ENCODE peak calls at places on chromosomes 6 and 20, in five cellular contexts. One of them, this sample, is unnamed.

GRCh38 chr6:6600865-6601264 is 12.3 kb downstream of the LY86 start:
- DNase-seq in spleen: no peak
- DNase-seq in K562: no peak
- DNase-seq in HepG2: peak
- DNase-seq in esophagus muscularis mucosa: no peak
- DNase-seq in this sample: no peak

GRCh38 chr6:126812651-126813050 is 305.8 kb upstream of the RSPO3 start:
- DNase-seq in HepG2: no peak
- DNase-seq in spleen: no peak
- DNase-seq in K562: no peak
- DNase-seq in esophagus muscularis mucosa: no peak
- DNase-seq in this sample: no peak

GRCh38 chr6:136249336-136249735 is 775 bp downstream of the MTFR2 start:
- DNase-seq in spleen: no peak
- DNase-seq in K562: no peak
- DNase-seq in HepG2: no peak
- DNase-seq in esophagus muscularis mucosa: no peak
- DNase-seq in this sample: no peak

GRCh38 chr20:23200914-23201313 is 114.8 kb upstream of the CD93 start:
- DNase-seq in spleen: no peak
- DNase-seq in esophagus muscularis mucosa: no peak
- DNase-seq in HepG2: peak
- DNase-seq in K562: peak
- DNase-seq in this sample: no peak

GRCh38 chr6:73969982-73970960 is 274.3 kb downstream of the CD109 start:
- DNase-seq in spleen: no peak
- DNase-seq in HepG2: peak
- DNase-seq in K562: peak
- DNase-seq in esophagus muscularis mucosa: no peak
- DNase-seq in this sample: no peak

GRCh38 chr6:20846602-20847028 is 312.4 kb downstream of the CDKAL1 start:
- DNase-seq in K562: peak
- DNase-seq in esophagus muscularis mucosa: no peak
- DNase-seq in spleen: no peak
- DNase-seq in HepG2: no peak
- DNase-seq in this sample: no peak

GRCh38 chr6:131372535-131372934 is 200.5 kb upstream of the ARG1 start:
- DNase-seq in HepG2: no peak
- DNase-seq in esophagus muscularis mucosa: peak
- DNase-seq in K562: no peak
- DNase-seq in spleen: no peak
- DNase-seq in this sample: no peak

GRCh38 chr20:57682184-57683038 is 27.4 kb downstream of the PMEPA1 start:
- DNase-seq in HepG2: no peak
- DNase-seq in K562: no peak
- DNase-seq in esophagus muscularis mucosa: no peak
- DNase-seq in spleen: no peak
- DNase-seq in this sample: no peak

GRCh38 chr6:49551126-49551865 is 828 bp downstream of the C6orf141 start:
- DNase-seq in HepG2: no peak
- DNase-seq in esophagus muscularis mucosa: no peak
- DNase-seq in K562: no peak
- DNase-seq in spleen: no peak
- DNase-seq in this sample: peak

GRCh38 chr6:49550413-49551125 is at the start of gene C6orf141:
- DNase-seq in HepG2: no peak
- DNase-seq in esophagus muscularis mucosa: no peak
- DNase-seq in K562: no peak
- DNase-seq in spleen: no peak
- DNase-seq in this sample: peak

GRCh38 chr6:49552596-49552995 is 2.1 kb downstream of the C6orf141 start:
- DNase-seq in spleen: no peak
- DNase-seq in esophagus muscularis mucosa: no peak
- DNase-seq in K562: no peak
- DNase-seq in HepG2: no peak
- DNase-seq in this sample: no peak

GRCh38 chr6:49553353-49553752 is 2.9 kb downstream of the C6orf141 start:
- DNase-seq in spleen: no peak
- DNase-seq in esophagus muscularis mucosa: no peak
- DNase-seq in K562: no peak
- DNase-seq in HepG2: no peak
- DNase-seq in this sample: no peak

DNA sequence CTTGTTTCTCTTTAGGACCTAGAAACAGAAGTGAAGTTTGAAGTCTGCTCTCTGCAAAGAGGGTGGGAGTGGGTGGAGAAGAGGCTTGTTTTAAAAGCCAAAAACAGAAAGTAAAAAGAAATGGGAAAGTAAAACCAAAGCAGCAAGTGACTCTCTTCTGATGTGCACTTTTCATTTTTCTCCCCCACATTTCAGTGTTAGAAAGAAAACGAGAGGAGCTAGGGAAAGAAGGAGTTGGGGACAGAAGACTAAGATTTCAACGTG is 1.3 kb downstream of the C6orf141 start:
- DNase-seq in HepG2: no peak
- DNase-seq in K562: no peak
- DNase-seq in spleen: no peak
- DNase-seq in esophagus muscularis mucosa: no peak
- DNase-seq in this sample: no peak
- H3K4me3 ChIP-seq in HepG2: no peak
- H3K4me3 ChIP-seq in K562: no peak
- H3K4me3 ChIP-seq in spleen: no peak
- H3K4me3 ChIP-seq in esophagus muscularis mucosa: peak
- H3K4me3 ChIP-seq in this sample: no peak

GRCh38 chr6:101393291-101394251 is at the start of gene GRIK2:
- DNase-seq in K562: peak
- DNase-seq in esophagus muscularis mucosa: no peak
- DNase-seq in spleen: no peak
- DNase-seq in HepG2: no peak
- DNase-seq in this sample: peak
- TF ChIP-seq CTCF in K562: peak
- TF ChIP-seq CTCF in esophagus muscularis mucosa: peak
- TF ChIP-seq CTCF in spleen: no peak
- TF ChIP-seq CTCF in HepG2: peak
- TF ChIP-seq CTCF in this sample: peak

DNA sequence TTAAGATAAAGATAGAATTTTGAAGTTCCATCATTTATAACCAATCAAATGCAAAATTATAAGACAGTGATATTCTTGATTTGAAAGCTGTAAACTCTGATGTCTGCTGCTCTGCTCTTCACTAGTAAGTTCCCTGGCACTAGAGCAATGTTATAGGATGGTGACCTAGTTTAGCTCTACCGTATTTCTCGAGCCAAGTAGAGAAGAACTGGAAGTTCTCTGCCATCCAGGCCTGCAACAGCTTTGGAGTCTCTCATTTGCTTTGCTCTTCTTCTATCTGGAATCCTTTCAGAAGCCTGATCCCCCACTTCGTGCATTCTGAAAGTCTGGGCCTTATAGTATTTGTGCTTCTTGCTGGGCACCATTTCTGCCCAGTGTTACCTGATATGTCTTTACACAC is 100.3 kb downstream of the PLCB1 start:
- DNase-seq in K562: no peak
- DNase-seq in spleen: no peak
- DNase-seq in esophagus muscularis mucosa: no peak
- DNase-seq in HepG2: no peak
- DNase-seq in this sample: no peak
- TF ChIP-seq POLR2AphosphoS5 in K562: no peak
- TF ChIP-seq POLR2AphosphoS5 in spleen: no peak
- TF ChIP-seq POLR2AphosphoS5 in esophagus muscularis mucosa: no peak
- TF ChIP-seq POLR2AphosphoS5 in HepG2: no peak
- TF ChIP-seq POLR2AphosphoS5 in this sample: no peak

DNA sequence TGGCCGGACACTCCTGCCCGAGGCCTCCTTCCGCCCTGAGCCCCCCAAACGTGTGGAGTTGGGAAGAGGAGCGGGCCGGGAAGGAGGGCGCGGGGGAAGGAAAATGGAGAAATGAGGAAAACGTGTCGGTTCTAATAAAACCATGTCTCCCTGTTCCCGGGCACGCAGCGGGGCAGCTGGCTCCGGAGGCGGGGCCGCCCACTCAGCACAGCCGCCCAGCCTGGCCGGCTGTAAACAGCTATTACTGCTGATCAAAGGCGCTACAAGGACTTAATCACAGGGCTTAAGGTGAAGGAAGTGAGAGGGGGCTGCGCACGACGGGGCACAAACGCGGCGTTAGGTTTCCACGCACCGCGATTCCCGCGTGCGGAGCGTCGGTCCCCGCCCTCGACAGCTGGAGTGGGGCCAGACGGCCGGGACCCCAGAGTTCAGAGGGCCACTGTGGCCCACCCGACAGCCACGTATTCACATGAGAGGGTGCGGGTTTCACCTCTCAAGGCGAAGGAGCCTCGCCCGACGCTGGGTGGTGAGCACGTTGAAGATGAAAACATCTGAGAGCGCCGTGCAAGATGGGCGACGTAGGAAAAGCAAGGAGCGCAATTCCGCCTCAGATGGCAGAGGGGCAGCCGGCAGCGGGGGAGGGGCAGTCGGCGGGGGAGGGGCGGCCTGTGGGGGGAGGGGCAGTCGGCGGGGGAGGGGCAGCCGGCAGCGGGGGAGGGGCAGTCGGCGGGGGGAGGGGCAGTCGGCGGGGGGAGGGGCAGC is 114.1 kb downstream of the DLL1 start:
- DNase-seq in HepG2: no peak
- DNase-seq in K562: no peak
- DNase-seq in esophagus muscularis mucosa: no peak
- DNase-seq in spleen: peak
- DNase-seq in this sample: peak
- H3K4me3 ChIP-seq in HepG2: no peak
- H3K4me3 ChIP-seq in K562: no peak
- H3K4me3 ChIP-seq in esophagus muscularis mucosa: no peak
- H3K4me3 ChIP-seq in spleen: no peak
- H3K4me3 ChIP-seq in this sample: no peak

GRCh38 chr6:161101517-161101916 is 109.9 kb downstream of the MAP3K4 start:
- DNase-seq in esophagus muscularis mucosa: no peak
- DNase-seq in K562: no peak
- DNase-seq in spleen: no peak
- DNase-seq in HepG2: no peak
- DNase-seq in this sample: no peak
- TF ChIP-seq CTCF in esophagus muscularis mucosa: peak
- TF ChIP-seq CTCF in K562: peak
- TF ChIP-seq CTCF in spleen: no peak
- TF ChIP-seq CTCF in HepG2: peak
- TF ChIP-seq CTCF in this sample: no peak

DNA sequence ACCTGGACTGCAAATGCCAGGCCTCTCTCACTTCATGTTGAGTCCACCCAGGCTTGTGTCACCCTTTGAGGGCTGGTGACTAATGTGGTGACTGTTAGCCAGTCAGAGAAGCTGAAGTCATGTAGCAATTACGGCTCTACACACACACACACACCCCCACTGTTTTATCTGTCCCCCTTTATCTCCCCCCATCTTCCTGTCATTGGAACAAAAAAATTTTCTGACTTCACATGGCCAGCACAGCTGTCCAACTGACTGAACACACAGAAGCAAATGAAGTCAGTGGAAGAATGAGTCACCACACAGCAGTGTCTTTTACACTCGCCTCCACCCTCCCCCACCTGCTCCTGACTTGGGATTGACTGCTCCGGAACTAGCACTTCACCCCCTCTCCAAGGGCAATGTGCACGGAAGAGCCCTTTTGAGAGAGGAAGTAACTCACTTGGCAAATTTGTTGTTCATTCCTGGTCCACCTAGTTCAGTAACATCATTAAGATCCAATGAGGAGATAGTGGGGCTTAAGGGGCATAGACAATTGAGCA is 198.0 kb downstream of the RNF144B start:
- DNase-seq in HepG2: peak
- DNase-seq in K562: peak
- DNase-seq in spleen: no peak
- DNase-seq in esophagus muscularis mucosa: no peak
- DNase-seq in this sample: peak
- TF ChIP-seq POLR2AphosphoS5 in HepG2: no peak
- TF ChIP-seq POLR2AphosphoS5 in K562: no peak
- TF ChIP-seq POLR2AphosphoS5 in spleen: no peak
- TF ChIP-seq POLR2AphosphoS5 in esophagus muscularis mucosa: no peak
- TF ChIP-seq POLR2AphosphoS5 in this sample: no peak

GRCh38 chr6:168301648-168302398 is 17.8 kb downstream of the DACT2 start:
- DNase-seq in esophagus muscularis mucosa: no peak
- DNase-seq in HepG2: peak
- DNase-seq in spleen: peak
- DNase-seq in K562: no peak
- DNase-seq in this sample: no peak
- H3K4me3 ChIP-seq in esophagus muscularis mucosa: no peak
- H3K4me3 ChIP-seq in HepG2: peak
- H3K4me3 ChIP-seq in spleen: no peak
- H3K4me3 ChIP-seq in K562: no peak
- H3K4me3 ChIP-seq in this sample: no peak